ENCODE peak calls at places on chromosomes 16 and 17, in four cellular contexts. F is HFFc6, D is osteocyte, I is progenitor cell of endocrine pancreas. G is an unnamed sample.
A peak's percentile ranks its signal among the peaks of the same experiment; 100 is the strongest.

GRCh38 chr17:8029121-8029520 is 9.7 kb upstream of the ALOX15B start:
- DNase-seq in F (peak; percentile 67), I (no peak), D (no peak), G (no peak)

GRCh38 chr17:78739331-78739853 is 42.7 kb downstream of the CYTH1 start:
- DNase-seq in F (no peak), D (no peak), I (no peak), G (no peak)

GRCh38 chr17:57490890-57491289 is 234.6 kb downstream of the MSI2 start:
- DNase-seq in F (no peak), I (no peak), D (no peak), G (no peak)

GRCh38 chr16:85141491-85142128 is 29.3 kb upstream of the CIBAR2 start:
- DNase-seq in D (no peak), I (no peak), F (no peak), G (no peak)

GRCh38 chr17:1551741-1552140 is 10.9 kb downstream of the PITPNA start:
- DNase-seq in D (no peak), F (no peak), I (no peak), G (no peak)

GRCh38 chr17:72640415-72641165 is 451.9 kb downstream of the SLC39A11 start:
- DNase-seq in I (no peak), D (no peak), F (no peak), G (no peak)

GRCh38 chr16:86566601-86566965 is at the start of gene FOXC2:
- DNase-seq in I (peak; percentile 60), F (peak; percentile 81), D (peak; percentile 98), G (peak; percentile 85)

GRCh38 chr16:10180771-10181163 is 1.5 kb downstream of the GRIN2A start:
- DNase-seq in I (peak; percentile 65), F (no peak), D (no peak), G (no peak)

GRCh38 chr16:11674818-11675560 is 6.7 kb downstream of the SNN start:
- DNase-seq in F (no peak), D (no peak), I (no peak), G (no peak)

GRCh38 chr16:89324056-89325010 is 106.8 kb downstream of the ZNF778 start:
- DNase-seq in I (no peak), F (peak; percentile 73), D (no peak), G (no peak)

GRCh38 chr16:21963887-21964286 is 10.7 kb downstream of the UQCRC2 start:
- DNase-seq in D (no peak), F (no peak), I (no peak), G (no peak)

GRCh38 chr17:2181206-2181983 is 122.2 kb downstream of the SMG6 start:
- DNase-seq in I (no peak), F (peak; percentile 92), D (no peak), G (peak; percentile 93)

GRCh38 chr16:10949424-10949970 is 5.1 kb downstream of the CLEC16A start:
- DNase-seq in I (no peak), D (no peak), F (no peak), G (no peak)

GRCh38 chr16:21116148-21116693 is 34.4 kb downstream of the DNAH3 start:
- DNase-seq in F (no peak), I (no peak), D (no peak), G (no peak)

GRCh38 chr17:47850692-47851573 is at the start of gene SP6:
- DNase-seq in I (peak; percentile 76), D (no peak), F (peak; percentile 50), G (no peak)

GRCh38 chr17:12431188-12431587 is 234.5 kb upstream of the MYOCD start:
- DNase-seq in D (no peak), I (no peak), F (no peak), G (no peak)

GRCh38 chr16:85600078-85600477 is 13.0 kb upstream of the GSE1 start:
- DNase-seq in I (no peak), F (no peak), D (no peak), G (no peak)

GRCh38 chr16:57795431-57795878 is 6.8 kb downstream of the KIFC3 start:
- DNase-seq in D (no peak), I (no peak), F (no peak), G (no peak)

GRCh38 chr16:54062361-54063346 is 223.9 kb downstream of the IRX3 start:
- DNase-seq in D (no peak), I (no peak), F (no peak), G (no peak)
- TF ChIP-seq CTCF in D (no peak), I (no peak), F (no peak), G (no peak)

DNA sequence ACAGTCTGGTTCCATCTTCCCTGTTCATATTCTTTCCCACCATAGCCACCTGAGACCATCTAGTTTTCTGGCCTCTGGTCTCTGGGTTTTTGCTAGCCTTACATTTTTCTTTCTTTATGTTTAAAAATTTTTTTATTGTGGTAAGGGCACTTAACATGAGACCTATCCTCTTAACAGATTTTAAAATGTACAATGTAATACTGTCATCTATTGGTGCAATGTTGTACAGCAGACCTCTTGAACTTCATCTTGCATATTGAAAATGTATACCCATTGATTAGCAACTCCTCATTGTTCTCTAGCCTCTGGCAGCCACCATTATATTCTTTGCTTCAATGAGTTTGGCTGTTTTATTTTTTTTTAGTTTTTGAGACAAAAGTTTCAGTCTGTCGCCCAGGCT is 39.2 kb downstream of the ITGAM start:
- DNase-seq in D (no peak), F (no peak), I (no peak), G (no peak)
- TF ChIP-seq CTCF in D (no peak), F (no peak), I (peak; percentile 15), G (no peak)

DNA sequence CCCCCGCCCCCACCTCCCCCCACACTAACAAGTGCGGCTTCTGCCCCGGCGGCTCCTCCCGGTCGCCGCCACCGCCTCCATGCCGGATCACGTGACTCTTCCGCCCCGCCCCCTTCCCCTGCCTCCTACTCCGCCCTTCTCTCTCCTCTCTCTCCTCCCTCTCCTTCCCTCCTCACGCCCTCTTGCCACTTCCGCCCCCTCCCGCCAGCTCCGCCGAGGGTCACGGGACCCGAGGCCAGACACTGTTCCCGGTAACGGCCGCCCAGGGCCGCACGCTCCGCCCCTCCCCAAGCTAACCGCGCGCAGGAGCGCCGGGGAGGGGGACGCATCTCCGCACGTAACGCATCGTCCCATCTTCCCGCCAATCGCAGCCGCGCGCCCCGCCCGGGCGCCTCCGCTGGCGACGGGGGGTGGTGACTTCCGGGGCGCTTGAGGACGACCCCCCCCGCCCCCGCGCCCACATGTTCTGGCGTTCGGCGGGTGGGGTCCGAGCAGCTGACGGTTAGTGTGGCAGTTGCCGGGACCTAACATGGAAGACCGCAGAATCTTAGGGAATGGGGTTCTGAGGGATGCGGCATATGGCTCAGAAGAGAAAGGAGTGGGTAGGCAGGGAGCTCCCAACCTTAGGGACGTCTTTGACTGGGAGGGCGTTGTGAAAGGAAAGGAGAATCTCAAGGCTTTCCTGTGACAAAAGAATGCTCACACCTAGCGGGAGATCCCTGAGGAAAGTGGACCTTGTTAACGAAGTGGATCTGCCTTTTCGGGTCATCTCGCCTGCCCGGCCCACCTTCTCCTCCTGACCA is at the start of gene USP32:
- DNase-seq in I (peak; percentile 94), D (peak; percentile 99), F (peak; percentile 97), G (peak; percentile 98)
- TF ChIP-seq CTCF in I (peak; percentile 48), D (peak; percentile 35), F (peak; percentile 60), G (no peak)

GRCh38 chr17:81906476-81907218 is 4.6 kb downstream of the PCYT2 start:
- DNase-seq in F (no peak), D (no peak), I (no peak), G (no peak)
- TF ChIP-seq CTCF in F (peak; percentile 38), D (no peak), I (no peak), G (no peak)

G was measured in AG09319.